ENCODE peak calls at places on chromosomes 6 and 20, in ten cellular contexts. M, Y, I, W, B, N, Q, Z, T and J are unnamed samples.
A peak's percentile ranks its signal among the peaks of the same experiment; 100 is the strongest.

GRCh38 chr6:127302728-127303675 is 36.3 kb downstream of the RNF146 start:
- DNase-seq in M (no peak), Y (peak; percentile 25), I (no peak), W (no peak), B (peak; percentile 76), N (no peak), Q (peak; percentile 48), Z (no peak), T (peak; percentile 33), J (no peak)

GRCh38 chr20:49630396-49630951 is 62.5 kb upstream of the PTGIS start:
- DNase-seq in M (no peak), Y (no peak), I (no peak), W (no peak), B (peak; percentile 61), N (no peak), Q (no peak), Z (no peak), T (no peak), J (peak; percentile 43)

GRCh38 chr6:53347250-53347920 is 1.4 kb downstream of the ELOVL5 start:
- DNase-seq in M (no peak), Y (no peak), I (no peak), W (peak; percentile 3), B (peak; percentile 67), N (no peak), Q (peak; percentile 45), Z (no peak), T (peak; percentile 47), J (no peak)

GRCh38 chr6:12331951-12332749 is 42.0 kb downstream of the EDN1 start:
- DNase-seq in M (no peak), Y (no peak), I (no peak), W (no peak), B (no peak), N (peak; percentile 79), Q (peak; percentile 58), Z (no peak), T (peak; percentile 42), J (peak; percentile 64)

GRCh38 chr6:137866200-137866913 is 702 bp upstream of the TNFAIP3 start:
- DNase-seq in M (peak; percentile 61), Y (peak; percentile 65), I (peak; percentile 78), W (peak; percentile 35), B (no peak), N (peak; percentile 55), Q (no peak), Z (no peak), T (peak; percentile 46), J (no peak)

GRCh38 chr6:158636778-158637177 is 7.8 kb downstream of the DYNLT1 start:
- DNase-seq in M (no peak), Y (no peak), I (no peak), W (no peak), B (no peak), N (no peak), Q (no peak), Z (no peak), T (no peak), J (no peak)

GRCh38 chr6:3825851-3826581 is 23.2 kb upstream of the FAM50B start:
- DNase-seq in M (peak; percentile 92), Y (no peak), I (peak; percentile 77), W (no peak), B (peak; percentile 85), N (peak; percentile 49), Q (peak; percentile 97), Z (peak; percentile 96), T (peak; percentile 95), J (no peak)

GRCh38 chr20:23235173-23236027 is 115.2 kb upstream of the NXT1 start:
- DNase-seq in M (peak; percentile 63), Y (peak; percentile 75), I (peak; percentile 77), W (peak; percentile 60), B (peak; percentile 63), N (peak; percentile 86), Q (peak; percentile 54), Z (peak; percentile 84), T (peak; percentile 40), J (peak; percentile 91)

GRCh38 chr6:43296780-43297494 is 1.1 kb upstream of the SLC22A7 start:
- DNase-seq in M (no peak), Y (peak; percentile 35), I (no peak), W (no peak), B (peak; percentile 10), N (no peak), Q (no peak), Z (no peak), T (no peak), J (no peak)

GRCh38 chr6:119128252-119128912 is 49.9 kb upstream of the FAM184A start:
- DNase-seq in M (no peak), Y (no peak), I (no peak), W (no peak), B (no peak), N (no peak), Q (no peak), Z (no peak), T (no peak), J (no peak)

GRCh38 chr20:50427740-50428462 is 82.3 kb upstream of the PTPN1 start:
- DNase-seq in M (peak; percentile 76), Y (no peak), I (no peak), W (no peak), B (no peak), N (no peak), Q (no peak), Z (no peak), T (peak; percentile 72), J (peak; percentile 54)

GRCh38 chr6:31729979-31730630 is 1.0 kb upstream of the DDAH2 start:
- DNase-seq in M (peak; percentile 89), Y (peak; percentile 98), I (peak; percentile 86), W (peak; percentile 93), B (peak; percentile 94), N (peak; percentile 94), Q (peak; percentile 85), Z (peak; percentile 95), T (peak; percentile 54), J (peak; percentile 97)

GRCh38 chr20:9040874-9041524 is 27.9 kb upstream of the PLCB4 start:
- DNase-seq in M (no peak), Y (no peak), I (no peak), W (no peak), B (no peak), N (no peak), Q (peak; percentile 86), Z (no peak), T (no peak), J (no peak)

GRCh38 chr20:39453890-39454289 is 491.7 kb downstream of the DHX35 start:
- DNase-seq in M (no peak), Y (peak; percentile 80), I (no peak), W (peak; percentile 40), B (no peak), N (peak; percentile 8), Q (no peak), Z (no peak), T (no peak), J (peak; percentile 47)

GRCh38 chr6:155309150-155309549 is 5.1 kb downstream of the TFB1M start:
- DNase-seq in M (no peak), Y (no peak), I (no peak), W (no peak), B (no peak), N (no peak), Q (peak; percentile 23), Z (no peak), T (no peak), J (no peak)

GRCh38 chr6:69084746-69085335 is 449.8 kb downstream of the ADGRB3 start:
- DNase-seq in M (no peak), Y (no peak), I (no peak), W (no peak), B (no peak), N (no peak), Q (no peak), Z (no peak), T (no peak), J (no peak)

GRCh38 chr6:156816505-156816904 is 39.3 kb downstream of the ARID1B start:
- DNase-seq in M (peak; percentile 35), Y (no peak), I (no peak), W (no peak), B (peak; percentile 76), N (no peak), Q (peak; percentile 23), Z (no peak), T (no peak), J (peak; percentile 44)

GRCh38 chr6:26305097-26305841 is 59.7 kb upstream of the BTN3A2 start:
- DNase-seq in M (peak; percentile 66), Y (peak; percentile 77), I (no peak), W (no peak), B (peak; percentile 76), N (peak; percentile 93), Q (peak; percentile 87), Z (peak; percentile 74), T (peak; percentile 80), J (peak; percentile 93)

GRCh38 chr6:70327036-70327435 is 24.2 kb upstream of the COL9A1 start:
- DNase-seq in M (no peak), Y (peak; percentile 55), I (no peak), W (peak; percentile 48), B (no peak), N (no peak), Q (no peak), Z (no peak), T (no peak), J (no peak)
- H3K4me1 ChIP-seq in M (no peaks in the 10 kb centered on the region), Y (peaks cover 7% of the 10 kb centered on the region), I (no peaks in the 10 kb centered on the region), W (peaks cover 10% of the 10 kb centered on the region), B (no peaks in the 10 kb centered on the region), N (no peaks in the 10 kb centered on the region), Q (no peaks in the 10 kb centered on the region), Z (no peaks in the 10 kb centered on the region), T (no peaks in the 10 kb centered on the region), J (no peaks in the 10 kb centered on the region)

DNA sequence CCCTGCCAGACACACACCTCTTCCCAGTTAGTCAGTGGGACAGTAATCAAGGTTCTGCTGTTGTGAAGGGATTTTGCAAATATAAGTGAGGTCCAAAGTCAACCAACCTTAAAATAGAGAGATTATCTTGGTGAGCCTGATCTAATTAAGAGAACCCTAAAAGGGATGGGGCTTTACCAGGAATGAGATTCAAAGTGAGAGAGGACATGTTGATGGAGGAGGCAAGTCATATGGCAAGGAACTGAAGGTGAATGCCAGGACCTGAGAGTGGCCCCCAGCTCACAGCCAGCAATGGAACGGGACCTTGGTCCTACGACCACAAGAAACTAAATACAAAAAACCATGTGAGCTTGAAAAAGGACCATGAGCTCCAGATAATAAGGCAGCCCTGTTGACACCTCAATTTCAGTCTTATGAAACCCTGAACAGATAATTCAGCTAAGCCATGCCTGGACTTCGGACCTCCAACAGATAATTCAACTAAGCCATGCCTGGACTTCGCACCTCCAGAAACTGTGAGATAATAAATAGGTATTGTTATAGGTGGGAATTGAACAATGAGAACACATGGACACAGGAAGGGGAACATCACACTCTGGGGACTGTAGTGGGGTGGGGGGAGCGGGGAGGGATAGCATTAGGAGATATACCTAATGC is 253.4 kb downstream of the GMPR start:
- DNase-seq in M (no peak), Y (no peak), I (no peak), W (no peak), B (peak; percentile 70), N (no peak), Q (no peak), Z (no peak), T (no peak), J (no peak)
- H3K4me1 ChIP-seq in M (peaks cover 18% of the 10 kb centered on the region), Y (peaks cover 6% of the 10 kb centered on the region), I (no peaks in the 10 kb centered on the region), W (peaks cover 7% of the 10 kb centered on the region), B (no peaks in the 10 kb centered on the region), N (no peaks in the 10 kb centered on the region), Q (peaks cover 6% of the 10 kb centered on the region), Z (peaks cover 4% of the 10 kb centered on the region), T (peaks cover 5% of the 10 kb centered on the region), J (no peaks in the 10 kb centered on the region)

GRCh38 chr20:41391587-41392001 is 25.0 kb upstream of the EMILIN3 start:
- DNase-seq in M (no peak), Y (peak; percentile 30), I (no peak), W (no peak), B (no peak), N (peak; percentile 90), Q (no peak), Z (no peak), T (peak; percentile 80), J (peak; percentile 54)
- H3K4me1 ChIP-seq in M (peaks cover 6% of the 10 kb centered on the region), Y (peaks cover 33% of the 10 kb centered on the region), I (peaks cover 5% of the 10 kb centered on the region), W (peaks cover 26% of the 10 kb centered on the region), B (no peaks in the 10 kb centered on the region), N (peaks cover 2% of the 10 kb centered on the region), Q (peaks cover 4% of the 10 kb centered on the region), Z (no peaks in the 10 kb centered on the region), T (peaks cover 19% of the 10 kb centered on the region), J (peaks cover 3% of the 10 kb centered on the region)

GRCh38 chr20:60250251-60250650 is 292.0 kb downstream of the CDH26 start:
- DNase-seq in M (no peak), Y (no peak), I (no peak), W (no peak), B (no peak), N (no peak), Q (peak; percentile 18), Z (no peak), T (no peak), J (no peak)
- H3K4me1 ChIP-seq in M (no peaks in the 10 kb centered on the region), Y (peaks cover 7% of the 10 kb centered on the region), I (no peaks in the 10 kb centered on the region), W (no peaks in the 10 kb centered on the region), B (no peaks in the 10 kb centered on the region), N (no peaks in the 10 kb centered on the region), Q (peaks cover 13% of the 10 kb centered on the region), Z (no peaks in the 10 kb centered on the region), T (peaks cover 28% of the 10 kb centered on the region), J (no peaks in the 10 kb centered on the region)